ENCODE peak calls at places on chromosomes 6 and 20, in five cellular contexts. One of them, this sample, is unnamed.
A peak's percentile ranks its signal among the peaks of the same experiment; 100 is the strongest.

GRCh38 chr6:116251568-116252384 is 2.1 kb downstream of the TSPYL4 start:
- DNase-seq in mesothelial cell of epicardium: no peak
- DNase-seq in cardiac muscle cell: peak; percentile 91
- DNase-seq in kidney epithelial cell: no peak
- DNase-seq in GM13976: no peak
- DNase-seq in this sample: no peak

GRCh38 chr20:50514750-50515149 is 4.6 kb downstream of the PTPN1 start:
- DNase-seq in mesothelial cell of epicardium: no peak
- DNase-seq in cardiac muscle cell: no peak
- DNase-seq in kidney epithelial cell: no peak
- DNase-seq in GM13976: no peak
- DNase-seq in this sample: peak; percentile 32

GRCh38 chr6:12354499-12354898 is 64.3 kb downstream of the EDN1 start:
- DNase-seq in mesothelial cell of epicardium: no peak
- DNase-seq in cardiac muscle cell: peak; percentile 86
- DNase-seq in kidney epithelial cell: peak; percentile 95
- DNase-seq in GM13976: no peak
- DNase-seq in this sample: no peak

GRCh38 chr6:27545271-27546046 is 72.6 kb upstream of the ZNF184 start:
- DNase-seq in mesothelial cell of epicardium: no peak
- DNase-seq in cardiac muscle cell: peak; percentile 66
- DNase-seq in kidney epithelial cell: no peak
- DNase-seq in GM13976: peak; percentile 70
- DNase-seq in this sample: peak; percentile 74

GRCh38 chr20:62409935-62410741 is 3.1 kb upstream of the CABLES2 start:
- DNase-seq in mesothelial cell of epicardium: peak; percentile 53
- DNase-seq in cardiac muscle cell: peak; percentile 13
- DNase-seq in kidney epithelial cell: no peak
- DNase-seq in GM13976: peak; percentile 78
- DNase-seq in this sample: peak; percentile 62

GRCh38 chr6:127554435-127555006 is 22.5 kb upstream of the C6orf58 start:
- DNase-seq in mesothelial cell of epicardium: no peak
- DNase-seq in cardiac muscle cell: peak; percentile 59
- DNase-seq in kidney epithelial cell: peak; percentile 7
- DNase-seq in GM13976: no peak
- DNase-seq in this sample: peak; percentile 43

GRCh38 chr6:158970640-158971291 is 29.2 kb downstream of the RSPH3 start:
- DNase-seq in mesothelial cell of epicardium: no peak
- DNase-seq in cardiac muscle cell: no peak
- DNase-seq in kidney epithelial cell: no peak
- DNase-seq in GM13976: no peak
- DNase-seq in this sample: no peak

GRCh38 chr6:118350881-118351430 is 197.1 kb upstream of the PLN start:
- DNase-seq in mesothelial cell of epicardium: no peak
- DNase-seq in cardiac muscle cell: no peak
- DNase-seq in kidney epithelial cell: no peak
- DNase-seq in GM13976: no peak
- DNase-seq in this sample: no peak

GRCh38 chr6:6661684-6662083 is 73.2 kb downstream of the LY86 start:
- DNase-seq in mesothelial cell of epicardium: no peak
- DNase-seq in cardiac muscle cell: peak; percentile 91
- DNase-seq in kidney epithelial cell: no peak
- DNase-seq in GM13976: no peak
- DNase-seq in this sample: no peak

GRCh38 chr20:584375-585301 is 25.5 kb downstream of the TCF15 start:
- DNase-seq in mesothelial cell of epicardium: no peak
- DNase-seq in cardiac muscle cell: no peak
- DNase-seq in kidney epithelial cell: no peak
- DNase-seq in GM13976: no peak
- DNase-seq in this sample: peak; percentile 55

GRCh38 chr6:109118955-109119354 is 23.6 kb downstream of the CEP57L1 start:
- DNase-seq in mesothelial cell of epicardium: no peak
- DNase-seq in cardiac muscle cell: peak; percentile 14
- DNase-seq in kidney epithelial cell: no peak
- DNase-seq in GM13976: no peak
- DNase-seq in this sample: no peak

GRCh38 chr6:132483779-132484679 is 28.9 kb downstream of the STX7 start:
- DNase-seq in mesothelial cell of epicardium: no peak
- DNase-seq in cardiac muscle cell: peak; percentile 80
- DNase-seq in kidney epithelial cell: peak; percentile 9
- DNase-seq in GM13976: peak; percentile 29
- DNase-seq in this sample: peak; percentile 59

GRCh38 chr6:158764941-158765340 is 54.2 kb downstream of the EZR start:
- DNase-seq in mesothelial cell of epicardium: no peak
- DNase-seq in cardiac muscle cell: no peak
- DNase-seq in kidney epithelial cell: no peak
- DNase-seq in GM13976: no peak
- DNase-seq in this sample: no peak

GRCh38 chr6:127547909-127548649 is 28.9 kb upstream of the C6orf58 start:
- DNase-seq in mesothelial cell of epicardium: no peak
- DNase-seq in cardiac muscle cell: peak; percentile 28
- DNase-seq in kidney epithelial cell: no peak
- DNase-seq in GM13976: no peak
- DNase-seq in this sample: no peak

GRCh38 chr6:34021839-34022190 is 124.1 kb downstream of the GRM4 start:
- DNase-seq in mesothelial cell of epicardium: no peak
- DNase-seq in cardiac muscle cell: no peak
- DNase-seq in kidney epithelial cell: no peak
- DNase-seq in GM13976: no peak
- DNase-seq in this sample: no peak

GRCh38 chr6:116847234-116847633 is 18.4 kb upstream of the GPRC6A start:
- DNase-seq in mesothelial cell of epicardium: no peak
- DNase-seq in cardiac muscle cell: peak; percentile 54
- DNase-seq in kidney epithelial cell: no peak
- DNase-seq in GM13976: peak; percentile 18
- DNase-seq in this sample: no peak

GRCh38 chr6:17281497-17282481 is 628 bp downstream of the RBM24 start:
- DNase-seq in mesothelial cell of epicardium: no peak
- DNase-seq in cardiac muscle cell: peak; percentile 46
- DNase-seq in kidney epithelial cell: no peak
- DNase-seq in GM13976: peak; percentile 21
- DNase-seq in this sample: no peak

GRCh38 chr6:148364056-148364844 is 21.6 kb downstream of the SASH1 start:
- DNase-seq in mesothelial cell of epicardium: no peak
- DNase-seq in cardiac muscle cell: peak; percentile 86
- DNase-seq in kidney epithelial cell: no peak
- DNase-seq in GM13976: no peak
- DNase-seq in this sample: no peak

GRCh38 chr6:149904661-149905370 is 6.9 kb upstream of the RAET1E start:
- DNase-seq in mesothelial cell of epicardium: no peak
- DNase-seq in cardiac muscle cell: no peak
- DNase-seq in kidney epithelial cell: no peak
- DNase-seq in GM13976: no peak
- DNase-seq in this sample: no peak

GRCh38 chr6:48080227-48081009 is 30.6 kb downstream of the PTCHD4 start:
- DNase-seq in mesothelial cell of epicardium: no peak
- DNase-seq in cardiac muscle cell: peak; percentile 21
- DNase-seq in kidney epithelial cell: no peak
- DNase-seq in GM13976: no peak
- DNase-seq in this sample: no peak

GRCh38 chr6:72296375-72296774 is 325.5 kb upstream of the KCNQ5 start:
- DNase-seq in mesothelial cell of epicardium: no peak
- DNase-seq in cardiac muscle cell: no peak
- DNase-seq in kidney epithelial cell: no peak
- DNase-seq in GM13976: no peak
- DNase-seq in this sample: no peak

GRCh38 chr20:1210501-1210900 is 7.2 kb downstream of the C20orf202 start:
- DNase-seq in mesothelial cell of epicardium: no peak
- DNase-seq in cardiac muscle cell: no peak
- DNase-seq in kidney epithelial cell: no peak
- DNase-seq in GM13976: no peak
- DNase-seq in this sample: no peak

GRCh38 chr20:18831830-18832229 is 18.2 kb downstream of the SCP2D1 start:
- DNase-seq in mesothelial cell of epicardium: no peak
- DNase-seq in cardiac muscle cell: no peak
- DNase-seq in kidney epithelial cell: peak; percentile 19
- DNase-seq in GM13976: no peak
- DNase-seq in this sample: no peak

GRCh38 chr6:161161889-161162624 is 111.8 kb downstream of the AGPAT4 start:
- DNase-seq in mesothelial cell of epicardium: no peak
- DNase-seq in cardiac muscle cell: peak; percentile 60
- DNase-seq in kidney epithelial cell: no peak
- DNase-seq in GM13976: no peak
- DNase-seq in this sample: no peak

GRCh38 chr6:133983099-133983939 is 30.3 kb downstream of the TBPL1 start:
- DNase-seq in mesothelial cell of epicardium: no peak
- DNase-seq in cardiac muscle cell: peak; percentile 90
- DNase-seq in kidney epithelial cell: no peak
- DNase-seq in GM13976: no peak
- DNase-seq in this sample: peak; percentile 70

GRCh38 chr6:116406678-116407345 is 36.1 kb downstream of the DSE start:
- DNase-seq in mesothelial cell of epicardium: no peak
- DNase-seq in cardiac muscle cell: peak; percentile 66
- DNase-seq in kidney epithelial cell: no peak
- DNase-seq in GM13976: no peak
- DNase-seq in this sample: no peak

DNA sequence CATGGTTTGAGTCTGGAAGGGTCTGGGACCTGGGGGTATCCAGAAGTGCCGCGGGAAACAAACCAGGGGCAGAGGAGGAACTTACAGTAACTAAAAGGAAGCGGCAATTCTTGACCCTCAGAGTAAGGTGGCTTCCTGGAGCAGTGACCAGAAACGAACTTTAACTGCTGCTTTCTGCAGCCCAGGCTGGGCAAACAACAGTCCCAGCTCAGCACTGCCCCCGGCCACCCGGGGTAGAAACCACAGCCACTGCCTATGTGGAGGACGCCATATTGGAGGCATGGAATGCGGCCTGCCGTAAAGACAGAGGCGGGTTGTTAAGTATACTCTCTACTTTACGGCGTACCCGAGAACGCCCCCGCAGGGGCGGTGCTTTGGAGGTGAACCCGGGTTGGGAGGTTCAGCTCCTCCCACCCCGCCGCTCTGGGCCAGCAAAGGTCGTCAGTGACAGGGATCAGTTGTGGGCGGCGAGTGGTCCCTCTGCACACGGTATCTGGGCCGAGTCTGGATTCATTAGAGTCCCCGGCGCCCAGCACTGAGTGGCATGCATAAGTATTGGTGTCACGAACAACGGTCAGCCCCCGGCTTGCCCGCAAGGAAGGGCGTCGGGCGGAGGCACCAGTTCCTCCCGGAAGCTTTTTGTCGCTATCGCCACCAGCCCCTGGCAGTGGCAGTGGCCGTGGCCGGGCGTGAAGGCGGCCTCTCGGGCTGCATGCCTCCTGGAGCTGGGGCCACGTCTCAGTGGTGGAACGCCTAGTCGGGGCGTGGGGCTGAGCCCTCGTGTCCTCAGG is at the start of gene PDSS2:
- DNase-seq in mesothelial cell of epicardium: peak; percentile 84
- DNase-seq in cardiac muscle cell: peak; percentile 97
- DNase-seq in kidney epithelial cell: peak; percentile 94
- DNase-seq in GM13976: peak; percentile 98
- DNase-seq in this sample: peak; percentile 100
- TF ChIP-seq CTCF in mesothelial cell of epicardium: no peak
- TF ChIP-seq CTCF in cardiac muscle cell: peak; percentile 57
- TF ChIP-seq CTCF in kidney epithelial cell: peak; percentile 64
- TF ChIP-seq CTCF in GM13976: peak; percentile 41
- TF ChIP-seq CTCF in this sample: no peak

GRCh38 chr6:165889636-165890403 is 226.8 kb upstream of the PDE10A start:
- DNase-seq in mesothelial cell of epicardium: no peak
- DNase-seq in cardiac muscle cell: peak; percentile 72
- DNase-seq in kidney epithelial cell: no peak
- DNase-seq in GM13976: no peak
- DNase-seq in this sample: peak; percentile 44
- TF ChIP-seq CTCF in mesothelial cell of epicardium: peak; percentile 47
- TF ChIP-seq CTCF in cardiac muscle cell: peak; percentile 88
- TF ChIP-seq CTCF in kidney epithelial cell: peak; percentile 74
- TF ChIP-seq CTCF in GM13976: peak; percentile 14
- TF ChIP-seq CTCF in this sample: peak; percentile 31

DNA sequence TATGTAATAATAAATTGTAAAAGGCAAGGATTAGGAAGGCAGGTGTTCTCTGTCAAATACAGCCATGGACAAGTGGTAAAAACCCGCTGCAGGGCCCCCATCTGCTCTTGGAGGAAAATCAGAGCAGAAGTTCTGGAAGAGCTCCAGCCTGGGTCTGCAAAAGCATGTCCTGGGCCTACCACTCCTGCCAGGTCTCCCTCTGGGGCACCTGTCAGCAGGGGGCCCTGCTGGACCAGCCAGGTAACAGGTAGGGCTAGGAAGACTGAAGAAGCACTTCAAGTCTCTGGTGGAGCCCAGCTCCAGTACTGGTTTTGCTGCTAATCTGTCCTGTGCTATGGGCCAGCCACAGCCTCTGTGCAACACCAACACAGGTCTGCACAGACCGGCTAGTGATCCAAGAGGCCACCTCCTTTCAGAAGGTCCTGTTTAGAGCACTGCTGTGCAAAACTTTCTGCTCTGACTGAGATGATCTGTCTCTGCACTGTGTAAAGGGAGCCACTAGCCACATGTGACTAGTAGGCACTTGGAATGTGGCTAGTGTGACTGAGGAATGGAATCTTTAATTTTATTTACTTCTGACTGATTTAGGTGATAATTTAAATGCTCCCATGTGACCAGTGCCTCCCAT is 30.2 kb downstream of the RRBP1 start:
- DNase-seq in mesothelial cell of epicardium: peak; percentile 5
- DNase-seq in cardiac muscle cell: no peak
- DNase-seq in kidney epithelial cell: no peak
- DNase-seq in GM13976: peak; percentile 38
- DNase-seq in this sample: peak; percentile 16
- TF ChIP-seq CTCF in mesothelial cell of epicardium: no peak
- TF ChIP-seq CTCF in cardiac muscle cell: no peak
- TF ChIP-seq CTCF in kidney epithelial cell: no peak
- TF ChIP-seq CTCF in GM13976: peak; percentile 28
- TF ChIP-seq CTCF in this sample: no peak

DNA sequence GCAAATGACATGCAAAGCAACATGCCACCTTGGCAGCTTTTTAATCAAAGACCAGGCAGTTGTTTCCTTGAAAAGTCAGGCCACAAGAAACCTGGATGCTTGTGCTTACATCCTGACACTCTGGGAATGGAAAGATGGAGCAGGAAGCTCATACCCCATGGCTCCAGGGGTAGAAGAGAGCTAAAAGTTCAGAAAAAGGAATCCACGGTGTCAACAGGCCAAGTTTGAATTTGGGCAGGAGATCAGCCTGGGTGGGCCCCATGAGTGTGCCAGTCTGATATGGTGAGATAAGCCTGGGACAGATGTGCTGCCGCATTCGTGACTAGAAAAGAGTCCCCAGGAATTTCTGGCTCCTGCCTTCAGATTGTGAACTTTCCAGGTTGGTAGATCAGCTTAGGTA is at the start of gene TSPO2:
- DNase-seq in mesothelial cell of epicardium: no peak
- DNase-seq in cardiac muscle cell: no peak
- DNase-seq in kidney epithelial cell: no peak
- DNase-seq in GM13976: no peak
- DNase-seq in this sample: no peak
- TF ChIP-seq CTCF in mesothelial cell of epicardium: no peak
- TF ChIP-seq CTCF in cardiac muscle cell: no peak
- TF ChIP-seq CTCF in kidney epithelial cell: no peak
- TF ChIP-seq CTCF in GM13976: no peak
- TF ChIP-seq CTCF in this sample: no peak